ENCODE peak calls at places on chromosomes 2 and 18, in seven cellular contexts. One of them, this sample, is unnamed.

GRCh38 chr2:239035997-239036731 is 188.3 kb downstream of the TWIST2 start:
- DNase-seq in foreskin fibroblast: no peak
- DNase-seq in left lobe of liver: no peak
- DNase-seq in NCI-H226: no peak
- DNase-seq in tibial nerve: no peak
- DNase-seq in AG08396: no peak
- DNase-seq in NCI-H1436 treated with DMSO at 0.1 percent for 48 hours: no peak
- DNase-seq in this sample: no peak

GRCh38 chr2:64792310-64792709 is 138.6 kb upstream of the SERTAD2 start:
- DNase-seq in foreskin fibroblast: no peak
- DNase-seq in left lobe of liver: no peak
- DNase-seq in NCI-H226: no peak
- DNase-seq in tibial nerve: no peak
- DNase-seq in AG08396: no peak
- DNase-seq in NCI-H1436 treated with DMSO at 0.1 percent for 48 hours: no peak
- DNase-seq in this sample: no peak

GRCh38 chr2:33015421-33016142 is 68.8 kb downstream of the LTBP1 start:
- DNase-seq in foreskin fibroblast: peak
- DNase-seq in left lobe of liver: peak
- DNase-seq in NCI-H226: no peak
- DNase-seq in tibial nerve: no peak
- DNase-seq in AG08396: peak
- DNase-seq in NCI-H1436 treated with DMSO at 0.1 percent for 48 hours: no peak
- DNase-seq in this sample: no peak

GRCh38 chr2:152098033-152098797 is 629 bp downstream of the CACNB4 start:
- DNase-seq in foreskin fibroblast: peak
- DNase-seq in left lobe of liver: no peak
- DNase-seq in NCI-H226: no peak
- DNase-seq in tibial nerve: no peak
- DNase-seq in AG08396: peak
- DNase-seq in NCI-H1436 treated with DMSO at 0.1 percent for 48 hours: no peak
- DNase-seq in this sample: no peak

GRCh38 chr2:43541165-43541564 is 54.7 kb downstream of the THADA start:
- DNase-seq in foreskin fibroblast: peak
- DNase-seq in left lobe of liver: no peak
- DNase-seq in NCI-H226: no peak
- DNase-seq in tibial nerve: no peak
- DNase-seq in AG08396: no peak
- DNase-seq in NCI-H1436 treated with DMSO at 0.1 percent for 48 hours: no peak
- DNase-seq in this sample: no peak

GRCh38 chr2:145638675-145639074 is 1118.8 kb upstream of the ZEB2 start:
- DNase-seq in foreskin fibroblast: no peak
- DNase-seq in left lobe of liver: no peak
- DNase-seq in NCI-H226: no peak
- DNase-seq in tibial nerve: no peak
- DNase-seq in AG08396: no peak
- DNase-seq in NCI-H1436 treated with DMSO at 0.1 percent for 48 hours: no peak
- DNase-seq in this sample: no peak

GRCh38 chr18:58026395-58026794 is 17.6 kb upstream of the NEDD4L start:
- DNase-seq in foreskin fibroblast: no peak
- DNase-seq in left lobe of liver: no peak
- DNase-seq in NCI-H226: no peak
- DNase-seq in tibial nerve: no peak
- DNase-seq in AG08396: no peak
- DNase-seq in NCI-H1436 treated with DMSO at 0.1 percent for 48 hours: no peak
- DNase-seq in this sample: no peak

GRCh38 chr18:67513285-67513684 is 3.2 kb downstream of the DSEL start:
- DNase-seq in foreskin fibroblast: no peak
- DNase-seq in left lobe of liver: no peak
- DNase-seq in NCI-H226: peak
- DNase-seq in tibial nerve: no peak
- DNase-seq in AG08396: no peak
- DNase-seq in NCI-H1436 treated with DMSO at 0.1 percent for 48 hours: no peak
- DNase-seq in this sample: no peak

GRCh38 chr2:201831469-201831868 is 25.1 kb downstream of the CDK15 start:
- DNase-seq in foreskin fibroblast: no peak
- DNase-seq in left lobe of liver: no peak
- DNase-seq in NCI-H226: no peak
- DNase-seq in tibial nerve: no peak
- DNase-seq in AG08396: peak
- DNase-seq in NCI-H1436 treated with DMSO at 0.1 percent for 48 hours: no peak
- DNase-seq in this sample: no peak

GRCh38 chr18:13256444-13257305 is 38.1 kb downstream of the LDLRAD4 start:
- DNase-seq in foreskin fibroblast: no peak
- DNase-seq in left lobe of liver: peak
- DNase-seq in NCI-H226: no peak
- DNase-seq in tibial nerve: no peak
- DNase-seq in AG08396: no peak
- DNase-seq in NCI-H1436 treated with DMSO at 0.1 percent for 48 hours: no peak
- DNase-seq in this sample: peak

GRCh38 chr2:240920783-240921231 is 14.7 kb downstream of the CROCC2 start:
- DNase-seq in foreskin fibroblast: no peak
- DNase-seq in left lobe of liver: peak
- DNase-seq in NCI-H226: no peak
- DNase-seq in tibial nerve: no peak
- DNase-seq in AG08396: no peak
- DNase-seq in NCI-H1436 treated with DMSO at 0.1 percent for 48 hours: no peak
- DNase-seq in this sample: peak

GRCh38 chr2:10985260-10985659 is 73.5 kb downstream of the KCNF1 start:
- DNase-seq in foreskin fibroblast: no peak
- DNase-seq in left lobe of liver: no peak
- DNase-seq in NCI-H226: no peak
- DNase-seq in tibial nerve: no peak
- DNase-seq in AG08396: no peak
- DNase-seq in NCI-H1436 treated with DMSO at 0.1 percent for 48 hours: no peak
- DNase-seq in this sample: no peak

GRCh38 chr2:240797914-240798313 is 22.1 kb downstream of the KIF1A start:
- DNase-seq in foreskin fibroblast: no peak
- DNase-seq in left lobe of liver: no peak
- DNase-seq in NCI-H226: no peak
- DNase-seq in tibial nerve: no peak
- DNase-seq in AG08396: no peak
- DNase-seq in NCI-H1436 treated with DMSO at 0.1 percent for 48 hours: no peak
- DNase-seq in this sample: no peak

GRCh38 chr18:48612511-48612910 is 73.7 kb downstream of the CTIF start:
- DNase-seq in foreskin fibroblast: no peak
- DNase-seq in left lobe of liver: no peak
- DNase-seq in NCI-H226: no peak
- DNase-seq in tibial nerve: no peak
- DNase-seq in AG08396: no peak
- DNase-seq in NCI-H1436 treated with DMSO at 0.1 percent for 48 hours: no peak
- DNase-seq in this sample: no peak

GRCh38 chr18:79754831-79755351 is 42.8 kb upstream of the KCNG2 start:
- DNase-seq in foreskin fibroblast: no peak
- DNase-seq in left lobe of liver: no peak
- DNase-seq in NCI-H226: no peak
- DNase-seq in tibial nerve: no peak
- DNase-seq in AG08396: no peak
- DNase-seq in NCI-H1436 treated with DMSO at 0.1 percent for 48 hours: no peak
- DNase-seq in this sample: peak

GRCh38 chr18:70113511-70113910 is 92.0 kb downstream of the RTTN start:
- DNase-seq in foreskin fibroblast: no peak
- DNase-seq in left lobe of liver: no peak
- DNase-seq in NCI-H226: no peak
- DNase-seq in tibial nerve: no peak
- DNase-seq in AG08396: no peak
- DNase-seq in NCI-H1436 treated with DMSO at 0.1 percent for 48 hours: no peak
- DNase-seq in this sample: no peak

GRCh38 chr2:96564563-96564962 is 28.0 kb downstream of the ARID5A start:
- DNase-seq in foreskin fibroblast: no peak
- DNase-seq in left lobe of liver: no peak
- DNase-seq in NCI-H226: no peak
- DNase-seq in tibial nerve: no peak
- DNase-seq in AG08396: no peak
- DNase-seq in NCI-H1436 treated with DMSO at 0.1 percent for 48 hours: no peak
- DNase-seq in this sample: no peak

GRCh38 chr2:202135111-202135874 is 62.2 kb downstream of the KIAA2012 start:
- DNase-seq in foreskin fibroblast: peak
- DNase-seq in left lobe of liver: peak
- DNase-seq in NCI-H226: peak
- DNase-seq in tibial nerve: peak
- DNase-seq in AG08396: peak
- DNase-seq in NCI-H1436 treated with DMSO at 0.1 percent for 48 hours: no peak
- DNase-seq in this sample: peak

GRCh38 chr2:130807659-130808385 is 28.9 kb upstream of the ARHGEF4 start:
- DNase-seq in foreskin fibroblast: no peak
- DNase-seq in left lobe of liver: no peak
- DNase-seq in NCI-H226: no peak
- DNase-seq in tibial nerve: no peak
- DNase-seq in AG08396: no peak
- DNase-seq in NCI-H1436 treated with DMSO at 0.1 percent for 48 hours: no peak
- DNase-seq in this sample: peak

GRCh38 chr2:112690853-112691390 is 29.9 kb upstream of the NT5DC4 start:
- DNase-seq in foreskin fibroblast: no peak
- DNase-seq in left lobe of liver: peak
- DNase-seq in NCI-H226: peak
- DNase-seq in tibial nerve: peak
- DNase-seq in AG08396: peak
- DNase-seq in NCI-H1436 treated with DMSO at 0.1 percent for 48 hours: no peak
- DNase-seq in this sample: peak

GRCh38 chr2:181025004-181025403 is 44.6 kb downstream of the UBE2E3 start:
- DNase-seq in foreskin fibroblast: no peak
- DNase-seq in left lobe of liver: no peak
- DNase-seq in NCI-H226: no peak
- DNase-seq in tibial nerve: no peak
- DNase-seq in AG08396: no peak
- DNase-seq in NCI-H1436 treated with DMSO at 0.1 percent for 48 hours: no peak
- DNase-seq in this sample: no peak

GRCh38 chr2:113676651-113677050 is 49.6 kb downstream of the RABL2A start:
- DNase-seq in foreskin fibroblast: no peak
- DNase-seq in left lobe of liver: no peak
- DNase-seq in NCI-H226: no peak
- DNase-seq in tibial nerve: no peak
- DNase-seq in AG08396: no peak
- DNase-seq in NCI-H1436 treated with DMSO at 0.1 percent for 48 hours: no peak
- DNase-seq in this sample: no peak

GRCh38 chr2:121232626-121233265 is 52.3 kb downstream of the TFCP2L1 start:
- DNase-seq in foreskin fibroblast: no peak
- DNase-seq in left lobe of liver: no peak
- DNase-seq in NCI-H226: no peak
- DNase-seq in tibial nerve: no peak
- DNase-seq in AG08396: no peak
- DNase-seq in NCI-H1436 treated with DMSO at 0.1 percent for 48 hours: no peak
- DNase-seq in this sample: no peak

GRCh38 chr2:202001826-202002225 is 31.8 kb upstream of the FZD7 start:
- DNase-seq in foreskin fibroblast: no peak
- DNase-seq in left lobe of liver: no peak
- DNase-seq in NCI-H226: no peak
- DNase-seq in tibial nerve: no peak
- DNase-seq in AG08396: no peak
- DNase-seq in NCI-H1436 treated with DMSO at 0.1 percent for 48 hours: no peak
- DNase-seq in this sample: no peak

GRCh38 chr2:66962625-66963207 is 434.4 kb upstream of the ETAA1 start:
- DNase-seq in foreskin fibroblast: no peak
- DNase-seq in left lobe of liver: no peak
- DNase-seq in NCI-H226: no peak
- DNase-seq in tibial nerve: no peak
- DNase-seq in AG08396: no peak
- DNase-seq in NCI-H1436 treated with DMSO at 0.1 percent for 48 hours: no peak
- DNase-seq in this sample: no peak

GRCh38 chr2:28958689-28959088 is 22.4 kb upstream of the TOGARAM2 start:
- DNase-seq in foreskin fibroblast: peak
- DNase-seq in left lobe of liver: no peak
- DNase-seq in NCI-H226: peak
- DNase-seq in tibial nerve: peak
- DNase-seq in AG08396: peak
- DNase-seq in NCI-H1436 treated with DMSO at 0.1 percent for 48 hours: peak
- DNase-seq in this sample: peak

GRCh38 chr18:11407900-11408299 is 201.5 kb upstream of the SLC35G4 start:
- DNase-seq in foreskin fibroblast: peak
- DNase-seq in left lobe of liver: no peak
- DNase-seq in NCI-H226: peak
- DNase-seq in tibial nerve: no peak
- DNase-seq in AG08396: peak
- DNase-seq in NCI-H1436 treated with DMSO at 0.1 percent for 48 hours: no peak
- DNase-seq in this sample: no peak

GRCh38 chr18:3827236-3827635 is 377.3 kb downstream of the TGIF1 start:
- DNase-seq in foreskin fibroblast: no peak
- DNase-seq in left lobe of liver: no peak
- DNase-seq in NCI-H226: no peak
- DNase-seq in tibial nerve: no peak
- DNase-seq in AG08396: no peak
- DNase-seq in NCI-H1436 treated with DMSO at 0.1 percent for 48 hours: no peak
- DNase-seq in this sample: no peak

GRCh38 chr2:1717129-1717528 is 27.2 kb downstream of the PXDN start:
- DNase-seq in foreskin fibroblast: no peak
- DNase-seq in left lobe of liver: no peak
- DNase-seq in NCI-H226: no peak
- DNase-seq in tibial nerve: no peak
- DNase-seq in AG08396: no peak
- DNase-seq in NCI-H1436 treated with DMSO at 0.1 percent for 48 hours: no peak
- DNase-seq in this sample: no peak

GRCh38 chr2:241937297-241937696 is 67.8 kb downstream of the RTP5 start:
- DNase-seq in foreskin fibroblast: no peak
- DNase-seq in left lobe of liver: peak
- DNase-seq in NCI-H226: no peak
- DNase-seq in tibial nerve: no peak
- DNase-seq in AG08396: no peak
- DNase-seq in NCI-H1436 treated with DMSO at 0.1 percent for 48 hours: no peak
- DNase-seq in this sample: no peak

GRCh38 chr2:223781560-223781959 is 55.8 kb downstream of the AP1S3 start:
- DNase-seq in foreskin fibroblast: no peak
- DNase-seq in left lobe of liver: no peak
- DNase-seq in NCI-H226: no peak
- DNase-seq in tibial nerve: no peak
- DNase-seq in AG08396: no peak
- DNase-seq in NCI-H1436 treated with DMSO at 0.1 percent for 48 hours: no peak
- DNase-seq in this sample: no peak

GRCh38 chr18:51522821-51523220 is 325.3 kb upstream of the MEX3C start:
- DNase-seq in foreskin fibroblast: no peak
- DNase-seq in left lobe of liver: no peak
- DNase-seq in NCI-H226: peak
- DNase-seq in tibial nerve: no peak
- DNase-seq in AG08396: no peak
- DNase-seq in NCI-H1436 treated with DMSO at 0.1 percent for 48 hours: no peak
- DNase-seq in this sample: no peak

GRCh38 chr2:127041259-127041970 is 65.5 kb downstream of the BIN1 start:
- DNase-seq in foreskin fibroblast: no peak
- DNase-seq in left lobe of liver: no peak
- DNase-seq in NCI-H226: no peak
- DNase-seq in tibial nerve: no peak
- DNase-seq in AG08396: no peak
- DNase-seq in NCI-H1436 treated with DMSO at 0.1 percent for 48 hours: no peak
- DNase-seq in this sample: no peak

GRCh38 chr2:133062946-133063345 is 392.9 kb upstream of the LYPD1 start:
- DNase-seq in foreskin fibroblast: no peak
- DNase-seq in left lobe of liver: no peak
- DNase-seq in NCI-H226: no peak
- DNase-seq in tibial nerve: no peak
- DNase-seq in AG08396: no peak
- DNase-seq in NCI-H1436 treated with DMSO at 0.1 percent for 48 hours: no peak
- DNase-seq in this sample: no peak

GRCh38 chr2:19673213-19673791 is 228.5 kb downstream of the TTC32 start:
- DNase-seq in foreskin fibroblast: no peak
- DNase-seq in left lobe of liver: no peak
- DNase-seq in NCI-H226: no peak
- DNase-seq in tibial nerve: no peak
- DNase-seq in AG08396: no peak
- DNase-seq in NCI-H1436 treated with DMSO at 0.1 percent for 48 hours: no peak
- DNase-seq in this sample: no peak

GRCh38 chr2:241502281-241502680 is 6.1 kb downstream of the STK25 start:
- DNase-seq in foreskin fibroblast: no peak
- DNase-seq in left lobe of liver: no peak
- DNase-seq in NCI-H226: no peak
- DNase-seq in tibial nerve: no peak
- DNase-seq in AG08396: no peak
- DNase-seq in NCI-H1436 treated with DMSO at 0.1 percent for 48 hours: no peak
- DNase-seq in this sample: no peak

GRCh38 chr2:133919285-133919684 is 334.6 kb upstream of the MGAT5 start:
- DNase-seq in foreskin fibroblast: no peak
- DNase-seq in left lobe of liver: no peak
- DNase-seq in NCI-H226: no peak
- DNase-seq in tibial nerve: no peak
- DNase-seq in AG08396: peak
- DNase-seq in NCI-H1436 treated with DMSO at 0.1 percent for 48 hours: no peak
- DNase-seq in this sample: no peak

This sample was measured in ascending aorta.